ENCODE peak calls at places on chromosomes 7 and 10, in seven cellular contexts. D is activated CD4-positive, alpha-beta T cell treated with anti-CD3 and anti-CD28 coated beads, Interleukin-2, amount 50 U/mL, for 24 hours; M is stimulated activated CD8-positive, alpha-beta memory T cell treated with anti-CD3 and anti-CD28 coated beads, Interleukin-4, amount 100 ng/mL, for 1 hour; O is NCI-H2029; P is activated T-cell treated with anti-CD3 and anti-CD28 coated beads for 24 hours; R is A673; Y is epithelial cell of proximal tubule. N is an unnamed sample.

GRCh38 chr10:119502214-119502613 is 40.3 kb downstream of the RGS10 start:
- DNase-seq in D (peak; percentile 79), M (peak; percentile 44), O (no peak), P (peak; percentile 71), R (no peak), Y (no peak), N (no peak)

GRCh38 chr7:64300641-64301405 is 12.9 kb upstream of the ZNF736 start:
- DNase-seq in D (no peak), M (no peak), O (no peak), P (no peak), R (no peak), Y (no peak), N (no peak)

GRCh38 chr7:33821970-33822369 is 83.4 kb upstream of the BMPER start:
- DNase-seq in D (no peak), M (no peak), O (no peak), P (no peak), R (no peak), Y (no peak), N (no peak)

GRCh38 chr7:129427646-129428045 is 6.6 kb upstream of the STRIP2 start:
- DNase-seq in D (no peak), M (no peak), O (no peak), P (no peak), R (peak; percentile 88), Y (no peak), N (no peak)

GRCh38 chr7:57403601-57404342 is 46.2 kb upstream of the ZNF716 start:
- DNase-seq in D (no peak), M (no peak), O (no peak), P (no peak), R (no peak), Y (no peak), N (no peak)

GRCh38 chr10:117271427-117271826 is 30.5 kb downstream of the SLC18A2 start:
- DNase-seq in D (no peak), M (no peak), O (no peak), P (no peak), R (no peak), Y (no peak), N (peak; percentile 18)

GRCh38 chr10:116721991-116722392 is 20.4 kb downstream of the HSPA12A start:
- DNase-seq in D (no peak), M (no peak), O (no peak), P (no peak), R (no peak), Y (peak; percentile 61), N (peak; percentile 88)

GRCh38 chr10:48625013-48625412 is 20.1 kb upstream of the ARHGAP22 start:
- DNase-seq in D (no peak), M (no peak), O (no peak), P (no peak), R (no peak), Y (peak; percentile 59), N (no peak)

GRCh38 chr7:112192236-112193154 is 13.7 kb downstream of the DOCK4 start:
- DNase-seq in D (no peak), M (no peak), O (no peak), P (no peak), R (peak; percentile 52), Y (no peak), N (peak; percentile 42)

GRCh38 chr10:110746254-110746826 is 102.2 kb downstream of the RBM20 start:
- DNase-seq in D (peak; percentile 31), M (no peak), O (peak; percentile 31), P (peak; percentile 18), R (peak; percentile 71), Y (no peak), N (no peak)

GRCh38 chr10:930415-931325 is 835 bp downstream of the LARP4B start:
- DNase-seq in D (no peak), M (no peak), O (peak; percentile 1), P (no peak), R (peak; percentile 18), Y (no peak), N (no peak)

GRCh38 chr10:132678436-132679216 is 107.3 kb downstream of the NKX6-2 start:
- DNase-seq in D (no peak), M (no peak), O (no peak), P (no peak), R (no peak), Y (no peak), N (no peak)

GRCh38 chr10:36116751-36117150 is 474.7 kb upstream of the FZD8 start:
- DNase-seq in D (no peak), M (no peak), O (no peak), P (no peak), R (no peak), Y (no peak), N (no peak)

GRCh38 chr10:116873134-116873533 is 23.8 kb downstream of the ENO4 start:
- DNase-seq in D (no peak), M (no peak), O (no peak), P (no peak), R (no peak), Y (no peak), N (no peak)

GRCh38 chr7:79787101-79787500 is 333.6 kb upstream of the MAGI2 start:
- DNase-seq in D (no peak), M (no peak), O (no peak), P (no peak), R (no peak), Y (no peak), N (no peak)

GRCh38 chr7:131170440-131171105 is 157.1 kb upstream of the MKLN1 start:
- DNase-seq in D (no peak), M (no peak), O (no peak), P (no peak), R (no peak), Y (no peak), N (no peak)

GRCh38 chr10:125646311-125646710 is 36.7 kb downstream of the TEX36 start:
- DNase-seq in D (no peak), M (no peak), O (no peak), P (no peak), R (no peak), Y (no peak), N (no peak)

GRCh38 chr7:378551-379455 is 88.8 kb downstream of the FOXL3 start:
- DNase-seq in D (no peak), M (no peak), O (no peak), P (no peak), R (no peak), Y (no peak), N (no peak)

GRCh38 chr7:27345164-27345887 is 102.7 kb downstream of the EVX1 start:
- DNase-seq in D (no peak), M (no peak), O (no peak), P (no peak), R (no peak), Y (no peak), N (no peak)

GRCh38 chr7:143410523-143411004 is 1.9 kb upstream of the EPHA1 start:
- DNase-seq in D (no peak), M (no peak), O (no peak), P (no peak), R (no peak), Y (no peak), N (no peak)

GRCh38 chr10:97494151-97494550 is 4.1 kb downstream of the MMS19 start:
- DNase-seq in D (no peak), M (no peak), O (no peak), P (no peak), R (no peak), Y (no peak), N (no peak)

GRCh38 chr10:44051584-44052385 is 333.1 kb downstream of the CXCL12 start:
- DNase-seq in D (no peak), M (no peak), O (no peak), P (no peak), R (no peak), Y (peak; percentile 84), N (peak; percentile 82)

GRCh38 chr10:110310741-110311140 is 6.0 kb upstream of the SMNDC1 start:
- DNase-seq in D (no peak), M (no peak), O (no peak), P (no peak), R (peak; percentile 74), Y (no peak), N (no peak)

N was measured in kidney epithelial cell.